ENCODE peak calls at places on chromosomes 1 and 21, in eight cellular contexts. Q, Y, B, G, H, S, E and M are unnamed samples.
A peak's percentile ranks its signal among the peaks of the same experiment; 100 is the strongest.

GRCh38 chr1:58783090-58783992 is 506 bp downstream of the JUN start:
- DNase-seq in Q (peak; percentile 41), Y (peak; percentile 91), B (peak; percentile 33), G (peak; percentile 60), H (peak; percentile 93), S (no peak), E (peak; percentile 70), M (peak; percentile 65)

GRCh38 chr1:202964755-202965440 is 2.2 kb downstream of the CYB5R1 start:
- DNase-seq in Q (no peak), Y (no peak), B (no peak), G (peak; percentile 79), H (no peak), S (no peak), E (no peak), M (peak; percentile 29)

GRCh38 chr1:197145451-197146029 is 929 bp downstream of the ASPM start:
- DNase-seq in Q (no peak), Y (no peak), B (peak; percentile 55), G (no peak), H (no peak), S (no peak), E (no peak), M (no peak)

GRCh38 chr1:179817789-179818188 is 59.8 kb downstream of the TOR1AIP2 start:
- DNase-seq in Q (no peak), Y (peak; percentile 89), B (no peak), G (peak; percentile 19), H (no peak), S (no peak), E (no peak), M (peak; percentile 76)

GRCh38 chr1:97114842-97115241 is 393.3 kb downstream of the PTBP2 start:
- DNase-seq in Q (no peak), Y (no peak), B (no peak), G (no peak), H (no peak), S (no peak), E (no peak), M (no peak)

GRCh38 chr1:155319536-155319935 is 1.2 kb upstream of the RUSC1 start:
- DNase-seq in Q (no peak), Y (no peak), B (no peak), G (no peak), H (no peak), S (no peak), E (no peak), M (no peak)

GRCh38 chr1:48208251-48208650 is 14.3 kb upstream of the SLC5A9 start:
- DNase-seq in Q (no peak), Y (no peak), B (no peak), G (no peak), H (no peak), S (no peak), E (peak; percentile 47), M (no peak)

GRCh38 chr1:235266325-235266724 is 61.7 kb downstream of the ARID4B start:
- DNase-seq in Q (no peak), Y (no peak), B (no peak), G (no peak), H (no peak), S (no peak), E (no peak), M (no peak)

GRCh38 chr1:212816567-212817278 is 25.0 kb downstream of the TATDN3 start:
- DNase-seq in Q (no peak), Y (no peak), B (no peak), G (no peak), H (no peak), S (no peak), E (no peak), M (no peak)

GRCh38 chr1:35539073-35539823 is 18.0 kb downstream of the KIAA0319L start:
- DNase-seq in Q (no peak), Y (no peak), B (peak; percentile 49), G (no peak), H (no peak), S (no peak), E (no peak), M (no peak)

GRCh38 chr1:181140398-181140797 is 51.9 kb downstream of the IER5 start:
- DNase-seq in Q (no peak), Y (no peak), B (no peak), G (no peak), H (no peak), S (no peak), E (no peak), M (no peak)

GRCh38 chr21:32806810-32807386 is 35.3 kb upstream of the PAXBP1 start:
- DNase-seq in Q (no peak), Y (no peak), B (no peak), G (no peak), H (no peak), S (no peak), E (no peak), M (no peak)

GRCh38 chr1:78229344-78229743 is 183.6 kb downstream of the GIPC2 start:
- DNase-seq in Q (no peak), Y (no peak), B (no peak), G (no peak), H (no peak), S (no peak), E (no peak), M (no peak)

GRCh38 chr1:212971312-212971711 is 21.0 kb downstream of the VASH2 start:
- DNase-seq in Q (no peak), Y (peak; percentile 35), B (no peak), G (no peak), H (no peak), S (no peak), E (no peak), M (no peak)

GRCh38 chr1:244674446-244674845 is 21.5 kb downstream of the DESI2 start:
- DNase-seq in Q (no peak), Y (no peak), B (no peak), G (no peak), H (no peak), S (no peak), E (no peak), M (no peak)

GRCh38 chr1:183139281-183139942 is 46.7 kb upstream of the LAMC2 start:
- DNase-seq in Q (no peak), Y (no peak), B (peak; percentile 21), G (no peak), H (no peak), S (peak; percentile 40), E (no peak), M (no peak)

GRCh38 chr1:12601690-12602632 is 16.0 kb downstream of the DHRS3 start:
- DNase-seq in Q (no peak), Y (no peak), B (no peak), G (peak; percentile 42), H (no peak), S (no peak), E (peak; percentile 69), M (peak; percentile 69)

GRCh38 chr1:38005195-38006007 is at the start of gene FHL3:
- DNase-seq in Q (peak; percentile 43), Y (peak; percentile 89), B (peak; percentile 52), G (no peak), H (peak; percentile 90), S (no peak), E (peak; percentile 98), M (peak; percentile 79)

GRCh38 chr1:4084446-4084845 is 184.4 kb upstream of the C1orf174 start:
- DNase-seq in Q (no peak), Y (peak; percentile 14), B (no peak), G (no peak), H (no peak), S (no peak), E (no peak), M (no peak)

GRCh38 chr1:3231245-3231644 is 162.2 kb downstream of the PRDM16 start:
- DNase-seq in Q (no peak), Y (no peak), B (no peak), G (no peak), H (no peak), S (no peak), E (no peak), M (no peak)